ENCODE peak calls at places on chromosomes 16 and 17, in seven cellular contexts. N, C, W, S, E, T and K are unnamed samples.

GRCh38 chr17:16215002-16215272 is 397 bp downstream of the NCOR1 start:
- DNase-seq in N (peak), C (peak), W (no peak), S (peak), E (peak), T (no peak), K (no peak)

GRCh38 chr17:36934144-36934758 is 3.0 kb upstream of the LHX1 start:
- DNase-seq in N (no peak), C (no peak), W (no peak), S (no peak), E (no peak), T (no peak), K (no peak)

GRCh38 chr17:3826191-3826590 is 19.9 kb downstream of the NCBP3 start:
- DNase-seq in N (no peak), C (no peak), W (peak), S (peak), E (no peak), T (no peak), K (no peak)

GRCh38 chr17:64133546-64134215 is 3.7 kb upstream of the ERN1 start:
- DNase-seq in N (peak), C (peak), W (peak), S (peak), E (no peak), T (no peak), K (peak)

GRCh38 chr16:2969545-2970521 is 685 bp downstream of the PAQR4 start:
- DNase-seq in N (peak), C (peak), W (peak), S (peak), E (peak), T (no peak), K (peak)

GRCh38 chr17:78432929-78433727 is 54.7 kb downstream of the PGS1 start:
- DNase-seq in N (no peak), C (no peak), W (no peak), S (no peak), E (no peak), T (no peak), K (no peak)

GRCh38 chr17:50594931-50595330 is 34.4 kb downstream of the CACNA1G start:
- DNase-seq in N (no peak), C (no peak), W (no peak), S (no peak), E (no peak), T (no peak), K (no peak)

GRCh38 chr17:77882481-77883212 is 75.9 kb upstream of the TNRC6C start:
- DNase-seq in N (peak), C (peak), W (peak), S (peak), E (peak), T (no peak), K (peak)

GRCh38 chr16:57480754-57481230 is 5.5 kb downstream of the DOK4 start:
- DNase-seq in N (no peak), C (no peak), W (no peak), S (no peak), E (no peak), T (no peak), K (no peak)

GRCh38 chr17:76394166-76394565 is 9.8 kb downstream of the SPHK1 start:
- DNase-seq in N (no peak), C (no peak), W (no peak), S (peak), E (no peak), T (no peak), K (no peak)

GRCh38 chr17:12983986-12984932 is 33.6 kb downstream of the ELAC2 start:
- DNase-seq in N (peak), C (no peak), W (peak), S (peak), E (no peak), T (no peak), K (peak)

GRCh38 chr16:2473425-2473926 is 1.5 kb upstream of the TBC1D24 start:
- DNase-seq in N (no peak), C (no peak), W (no peak), S (no peak), E (peak), T (no peak), K (no peak)

GRCh38 chr16:89036776-89037175 is 56.9 kb upstream of the ACSF3 start:
- DNase-seq in N (no peak), C (no peak), W (no peak), S (no peak), E (no peak), T (no peak), K (no peak)

GRCh38 chr17:81991684-81992513 is 14.5 kb downstream of the ASPSCR1 start:
- DNase-seq in N (peak), C (peak), W (peak), S (peak), E (no peak), T (peak), K (peak)

GRCh38 chr17:76147211-76148014 is 6.4 kb upstream of the FOXJ1 start:
- DNase-seq in N (no peak), C (no peak), W (peak), S (peak), E (no peak), T (no peak), K (peak)

GRCh38 chr16:69131749-69132423 is 502 bp downstream of the CHTF8 start:
- DNase-seq in N (peak), C (peak), W (peak), S (peak), E (peak), T (peak), K (peak)

GRCh38 chr16:88456356-88457292 is 3.5 kb downstream of the ZFPM1 start:
- DNase-seq in N (no peak), C (no peak), W (peak), S (no peak), E (peak), T (no peak), K (no peak)

GRCh38 chr16:736936-737481 is 3.8 kb downstream of the CIAO3 start:
- DNase-seq in N (no peak), C (no peak), W (no peak), S (no peak), E (no peak), T (no peak), K (no peak)

GRCh38 chr16:2675714-2676113 is 6.6 kb upstream of the KCTD5 start:
- DNase-seq in N (no peak), C (no peak), W (no peak), S (peak), E (no peak), T (no peak), K (peak)

GRCh38 chr17:57461082-57461481 is 204.8 kb downstream of the MSI2 start:
- DNase-seq in N (no peak), C (no peak), W (peak), S (peak), E (no peak), T (no peak), K (peak)

GRCh38 chr16:24858219-24859041 is 12.7 kb downstream of the SLC5A11 start:
- DNase-seq in N (peak), C (peak), W (peak), S (peak), E (peak), T (no peak), K (peak)